ENCODE peak calls at places on chromosomes 6 and 20, in nine cellular contexts. B is GM18507, U is HFFc6, Z is midbrain, G is bronchial epithelial cell, O is lower lobe of right lung, S is LoVo, H is stomach, F is ovary. P is an unnamed sample.

GRCh38 chr6:52135217-52135616 is 47.8 kb upstream of the PKHD1 start:
- DNase-seq in B (no peak), U (no peak), Z (no peak), G (no peak), O (no peak), S (no peak), H (no peak), F (no peak), P (no peak)

GRCh38 chr6:41059569-41059968 is 6.6 kb downstream of the APOBEC2 start:
- DNase-seq in B (no peak), U (peak), Z (no peak), G (peak), O (no peak), S (no peak), H (no peak), F (no peak), P (no peak)

GRCh38 chr6:33164665-33165373 is 27.4 kb downstream of the COL11A2 start:
- DNase-seq in B (no peak), U (no peak), Z (no peak), G (no peak), O (no peak), S (no peak), H (no peak), F (no peak), P (no peak)

GRCh38 chr6:44352259-44352658 is 9.8 kb downstream of the SPATS1 start:
- DNase-seq in B (no peak), U (no peak), Z (no peak), G (no peak), O (no peak), S (no peak), H (no peak), F (no peak), P (no peak)

GRCh38 chr6:129621252-129621651 is 88.7 kb downstream of the ARHGAP18 start:
- DNase-seq in B (no peak), U (no peak), Z (no peak), G (no peak), O (no peak), S (no peak), H (peak), F (no peak), P (no peak)

GRCh38 chr6:164114656-164115055 is 700.1 kb downstream of the QKI start:
- DNase-seq in B (no peak), U (no peak), Z (peak), G (no peak), O (no peak), S (no peak), H (no peak), F (no peak), P (no peak)

GRCh38 chr6:154500769-154501171 is 9.7 kb downstream of the CNKSR3 start:
- DNase-seq in B (no peak), U (no peak), Z (peak), G (no peak), O (no peak), S (no peak), H (no peak), F (no peak), P (no peak)

GRCh38 chr6:3438190-3439167 is 18.4 kb downstream of the SLC22A23 start:
- DNase-seq in B (no peak), U (no peak), Z (no peak), G (peak), O (no peak), S (peak), H (no peak), F (no peak), P (no peak)

GRCh38 chr6:163438940-163439335 is 24.4 kb downstream of the QKI start:
- DNase-seq in B (no peak), U (no peak), Z (peak), G (no peak), O (peak), S (no peak), H (peak), F (no peak), P (no peak)

GRCh38 chr6:89311853-89312531 is 3.1 kb downstream of the GABRR2 start:
- DNase-seq in B (no peak), U (peak), Z (peak), G (peak), O (peak), S (no peak), H (peak), F (peak), P (peak)

GRCh38 chr6:53795702-53796450 is 1.1 kb downstream of the LRRC1 start:
- DNase-seq in B (no peak), U (no peak), Z (peak), G (no peak), O (peak), S (peak), H (peak), F (peak), P (no peak)

GRCh38 chr20:48843125-48843806 is 15.5 kb upstream of the PREX1 start:
- DNase-seq in B (no peak), U (no peak), Z (no peak), G (peak), O (no peak), S (no peak), H (no peak), F (no peak), P (no peak)

GRCh38 chr6:47126647-47127339 is 84.7 kb upstream of the ADGRF1 start:
- DNase-seq in B (no peak), U (no peak), Z (no peak), G (peak), O (no peak), S (no peak), H (no peak), F (no peak), P (peak)

GRCh38 chr6:112502348-112503130 is 155.4 kb downstream of the RFPL4B start:
- DNase-seq in B (no peak), U (no peak), Z (peak), G (peak), O (no peak), S (no peak), H (no peak), F (no peak), P (no peak)

GRCh38 chr20:13284830-13285229 is 63.8 kb downstream of the ISM1 start:
- DNase-seq in B (no peak), U (no peak), Z (no peak), G (peak), O (no peak), S (no peak), H (no peak), F (no peak), P (no peak)

GRCh38 chr20:41017448-41018042 is 11.1 kb upstream of the TOP1 start:
- DNase-seq in B (no peak), U (no peak), Z (no peak), G (peak), O (no peak), S (peak), H (no peak), F (no peak), P (no peak)

GRCh38 chr20:19758888-19759331 is 852 bp downstream of the RIN2 start:
- DNase-seq in B (no peak), U (no peak), Z (peak), G (peak), O (peak), S (no peak), H (peak), F (peak), P (no peak)

P was measured in glomerular endothelial cell.